ENCODE peak calls at places on chromosome 14, in ten cellular contexts. One of them, this sample, is unnamed.

GRCh38 chr14:94066089-94066676 is 14.8 kb downstream of the DDX24 start:
- DNase-seq in stimulated activated CD4-positive, alpha-beta T cell treated with anti-CD3 and anti-CD28 coated beads, Interleukin-15, amount 100 ng/mL, for 24 hours: no peak
- DNase-seq in HEK293T: no peak
- DNase-seq in NAMALWA: no peak
- DNase-seq in stromal cell of bone marrow: no peak
- DNase-seq in stimulated activated effector memory CD8-positive, alpha-beta T cell treated with anti-CD3 and anti-CD28 coated beads, Interleukin-12 subunit alpha, Interleukin-12 subunit beta, amount 100 ng/mL, for 72 hours: no peak
- DNase-seq in head of caudate nucleus: no peak
- DNase-seq in globus pallidus: no peak
- DNase-seq in GM23338: peak
- DNase-seq in Panc1: no peak
- DNase-seq in this sample: no peak

GRCh38 chr14:81268016-81268416 is 47.3 kb upstream of the GTF2A1 start:
- DNase-seq in stimulated activated CD4-positive, alpha-beta T cell treated with anti-CD3 and anti-CD28 coated beads, Interleukin-15, amount 100 ng/mL, for 24 hours: no peak
- DNase-seq in HEK293T: no peak
- DNase-seq in NAMALWA: no peak
- DNase-seq in stromal cell of bone marrow: no peak
- DNase-seq in stimulated activated effector memory CD8-positive, alpha-beta T cell treated with anti-CD3 and anti-CD28 coated beads, Interleukin-12 subunit alpha, Interleukin-12 subunit beta, amount 100 ng/mL, for 72 hours: no peak
- DNase-seq in head of caudate nucleus: no peak
- DNase-seq in globus pallidus: no peak
- DNase-seq in GM23338: peak
- DNase-seq in Panc1: no peak
- DNase-seq in this sample: peak

GRCh38 chr14:80136358-80136757 is 74.9 kb downstream of the DIO2 start:
- DNase-seq in stimulated activated CD4-positive, alpha-beta T cell treated with anti-CD3 and anti-CD28 coated beads, Interleukin-15, amount 100 ng/mL, for 24 hours: no peak
- DNase-seq in HEK293T: no peak
- DNase-seq in NAMALWA: peak
- DNase-seq in stromal cell of bone marrow: no peak
- DNase-seq in stimulated activated effector memory CD8-positive, alpha-beta T cell treated with anti-CD3 and anti-CD28 coated beads, Interleukin-12 subunit alpha, Interleukin-12 subunit beta, amount 100 ng/mL, for 72 hours: no peak
- DNase-seq in head of caudate nucleus: no peak
- DNase-seq in globus pallidus: no peak
- DNase-seq in GM23338: peak
- DNase-seq in Panc1: no peak
- DNase-seq in this sample: peak

GRCh38 chr14:69559581-69560011 is 15.1 kb downstream of the CCDC177 start:
- DNase-seq in stimulated activated CD4-positive, alpha-beta T cell treated with anti-CD3 and anti-CD28 coated beads, Interleukin-15, amount 100 ng/mL, for 24 hours: no peak
- DNase-seq in HEK293T: no peak
- DNase-seq in NAMALWA: no peak
- DNase-seq in stromal cell of bone marrow: no peak
- DNase-seq in stimulated activated effector memory CD8-positive, alpha-beta T cell treated with anti-CD3 and anti-CD28 coated beads, Interleukin-12 subunit alpha, Interleukin-12 subunit beta, amount 100 ng/mL, for 72 hours: no peak
- DNase-seq in head of caudate nucleus: peak
- DNase-seq in globus pallidus: peak
- DNase-seq in GM23338: no peak
- DNase-seq in Panc1: no peak
- DNase-seq in this sample: no peak

GRCh38 chr14:64221604-64222003 is 72.6 kb downstream of the ESR2 start:
- DNase-seq in stimulated activated CD4-positive, alpha-beta T cell treated with anti-CD3 and anti-CD28 coated beads, Interleukin-15, amount 100 ng/mL, for 24 hours: no peak
- DNase-seq in HEK293T: no peak
- DNase-seq in NAMALWA: no peak
- DNase-seq in stromal cell of bone marrow: no peak
- DNase-seq in stimulated activated effector memory CD8-positive, alpha-beta T cell treated with anti-CD3 and anti-CD28 coated beads, Interleukin-12 subunit alpha, Interleukin-12 subunit beta, amount 100 ng/mL, for 72 hours: no peak
- DNase-seq in head of caudate nucleus: no peak
- DNase-seq in globus pallidus: no peak
- DNase-seq in GM23338: no peak
- DNase-seq in Panc1: no peak
- DNase-seq in this sample: no peak

GRCh38 chr14:65599375-65599774 is 186.8 kb downstream of the FUT8 start:
- DNase-seq in stimulated activated CD4-positive, alpha-beta T cell treated with anti-CD3 and anti-CD28 coated beads, Interleukin-15, amount 100 ng/mL, for 24 hours: no peak
- DNase-seq in HEK293T: no peak
- DNase-seq in NAMALWA: no peak
- DNase-seq in stromal cell of bone marrow: no peak
- DNase-seq in stimulated activated effector memory CD8-positive, alpha-beta T cell treated with anti-CD3 and anti-CD28 coated beads, Interleukin-12 subunit alpha, Interleukin-12 subunit beta, amount 100 ng/mL, for 72 hours: no peak
- DNase-seq in head of caudate nucleus: no peak
- DNase-seq in globus pallidus: no peak
- DNase-seq in GM23338: no peak
- DNase-seq in Panc1: no peak
- DNase-seq in this sample: no peak

GRCh38 chr14:91310620-91311283 is 66.2 kb upstream of the GPR68 start:
- DNase-seq in stimulated activated CD4-positive, alpha-beta T cell treated with anti-CD3 and anti-CD28 coated beads, Interleukin-15, amount 100 ng/mL, for 24 hours: peak
- DNase-seq in HEK293T: no peak
- DNase-seq in NAMALWA: no peak
- DNase-seq in stromal cell of bone marrow: no peak
- DNase-seq in stimulated activated effector memory CD8-positive, alpha-beta T cell treated with anti-CD3 and anti-CD28 coated beads, Interleukin-12 subunit alpha, Interleukin-12 subunit beta, amount 100 ng/mL, for 72 hours: no peak
- DNase-seq in head of caudate nucleus: no peak
- DNase-seq in globus pallidus: no peak
- DNase-seq in GM23338: no peak
- DNase-seq in Panc1: no peak
- DNase-seq in this sample: no peak

GRCh38 chr14:53044486-53044885 is 93.6 kb upstream of the FERMT2 start:
- DNase-seq in stimulated activated CD4-positive, alpha-beta T cell treated with anti-CD3 and anti-CD28 coated beads, Interleukin-15, amount 100 ng/mL, for 24 hours: no peak
- DNase-seq in HEK293T: no peak
- DNase-seq in NAMALWA: no peak
- DNase-seq in stromal cell of bone marrow: peak
- DNase-seq in stimulated activated effector memory CD8-positive, alpha-beta T cell treated with anti-CD3 and anti-CD28 coated beads, Interleukin-12 subunit alpha, Interleukin-12 subunit beta, amount 100 ng/mL, for 72 hours: no peak
- DNase-seq in head of caudate nucleus: no peak
- DNase-seq in globus pallidus: no peak
- DNase-seq in GM23338: no peak
- DNase-seq in Panc1: no peak
- DNase-seq in this sample: no peak

GRCh38 chr14:76760331-76761197 is 704 bp upstream of the VASH1 start:
- DNase-seq in stimulated activated CD4-positive, alpha-beta T cell treated with anti-CD3 and anti-CD28 coated beads, Interleukin-15, amount 100 ng/mL, for 24 hours: no peak
- DNase-seq in HEK293T: no peak
- DNase-seq in NAMALWA: no peak
- DNase-seq in stromal cell of bone marrow: no peak
- DNase-seq in stimulated activated effector memory CD8-positive, alpha-beta T cell treated with anti-CD3 and anti-CD28 coated beads, Interleukin-12 subunit alpha, Interleukin-12 subunit beta, amount 100 ng/mL, for 72 hours: peak
- DNase-seq in head of caudate nucleus: no peak
- DNase-seq in globus pallidus: no peak
- DNase-seq in GM23338: no peak
- DNase-seq in Panc1: no peak
- DNase-seq in this sample: no peak

GRCh38 chr14:89504602-89505320 is 87.7 kb upstream of the FOXN3 start:
- DNase-seq in stimulated activated CD4-positive, alpha-beta T cell treated with anti-CD3 and anti-CD28 coated beads, Interleukin-15, amount 100 ng/mL, for 24 hours: peak
- DNase-seq in HEK293T: no peak
- DNase-seq in NAMALWA: no peak
- DNase-seq in stromal cell of bone marrow: peak
- DNase-seq in stimulated activated effector memory CD8-positive, alpha-beta T cell treated with anti-CD3 and anti-CD28 coated beads, Interleukin-12 subunit alpha, Interleukin-12 subunit beta, amount 100 ng/mL, for 72 hours: peak
- DNase-seq in head of caudate nucleus: no peak
- DNase-seq in globus pallidus: no peak
- DNase-seq in GM23338: no peak
- DNase-seq in Panc1: no peak
- DNase-seq in this sample: peak

GRCh38 chr14:104499784-104500496 is 79.6 kb upstream of the C14orf180 start:
- DNase-seq in stimulated activated CD4-positive, alpha-beta T cell treated with anti-CD3 and anti-CD28 coated beads, Interleukin-15, amount 100 ng/mL, for 24 hours: no peak
- DNase-seq in HEK293T: no peak
- DNase-seq in NAMALWA: no peak
- DNase-seq in stromal cell of bone marrow: no peak
- DNase-seq in stimulated activated effector memory CD8-positive, alpha-beta T cell treated with anti-CD3 and anti-CD28 coated beads, Interleukin-12 subunit alpha, Interleukin-12 subunit beta, amount 100 ng/mL, for 72 hours: no peak
- DNase-seq in head of caudate nucleus: no peak
- DNase-seq in globus pallidus: no peak
- DNase-seq in GM23338: no peak
- DNase-seq in Panc1: no peak
- DNase-seq in this sample: no peak

GRCh38 chr14:102462391-102462790 is 47.2 kb downstream of the ANKRD9 start:
- DNase-seq in stimulated activated CD4-positive, alpha-beta T cell treated with anti-CD3 and anti-CD28 coated beads, Interleukin-15, amount 100 ng/mL, for 24 hours: no peak
- DNase-seq in HEK293T: no peak
- DNase-seq in NAMALWA: no peak
- DNase-seq in stromal cell of bone marrow: no peak
- DNase-seq in stimulated activated effector memory CD8-positive, alpha-beta T cell treated with anti-CD3 and anti-CD28 coated beads, Interleukin-12 subunit alpha, Interleukin-12 subunit beta, amount 100 ng/mL, for 72 hours: no peak
- DNase-seq in head of caudate nucleus: peak
- DNase-seq in globus pallidus: no peak
- DNase-seq in GM23338: no peak
- DNase-seq in Panc1: no peak
- DNase-seq in this sample: no peak

GRCh38 chr14:93978735-93979134 is 2.4 kb upstream of the ASB2 start:
- DNase-seq in stimulated activated CD4-positive, alpha-beta T cell treated with anti-CD3 and anti-CD28 coated beads, Interleukin-15, amount 100 ng/mL, for 24 hours: no peak
- DNase-seq in HEK293T: no peak
- DNase-seq in NAMALWA: no peak
- DNase-seq in stromal cell of bone marrow: no peak
- DNase-seq in stimulated activated effector memory CD8-positive, alpha-beta T cell treated with anti-CD3 and anti-CD28 coated beads, Interleukin-12 subunit alpha, Interleukin-12 subunit beta, amount 100 ng/mL, for 72 hours: no peak
- DNase-seq in head of caudate nucleus: no peak
- DNase-seq in globus pallidus: no peak
- DNase-seq in GM23338: no peak
- DNase-seq in Panc1: no peak
- DNase-seq in this sample: no peak

GRCh38 chr14:94115068-94115591 is 4.6 kb downstream of the IFI27 start:
- DNase-seq in stimulated activated CD4-positive, alpha-beta T cell treated with anti-CD3 and anti-CD28 coated beads, Interleukin-15, amount 100 ng/mL, for 24 hours: no peak
- DNase-seq in HEK293T: no peak
- DNase-seq in NAMALWA: no peak
- DNase-seq in stromal cell of bone marrow: no peak
- DNase-seq in stimulated activated effector memory CD8-positive, alpha-beta T cell treated with anti-CD3 and anti-CD28 coated beads, Interleukin-12 subunit alpha, Interleukin-12 subunit beta, amount 100 ng/mL, for 72 hours: no peak
- DNase-seq in head of caudate nucleus: no peak
- DNase-seq in globus pallidus: no peak
- DNase-seq in GM23338: no peak
- DNase-seq in Panc1: no peak
- DNase-seq in this sample: no peak

GRCh38 chr14:59777006-59777579 is 93.5 kb downstream of the RTN1 start:
- DNase-seq in stimulated activated CD4-positive, alpha-beta T cell treated with anti-CD3 and anti-CD28 coated beads, Interleukin-15, amount 100 ng/mL, for 24 hours: no peak
- DNase-seq in HEK293T: no peak
- DNase-seq in NAMALWA: no peak
- DNase-seq in stromal cell of bone marrow: no peak
- DNase-seq in stimulated activated effector memory CD8-positive, alpha-beta T cell treated with anti-CD3 and anti-CD28 coated beads, Interleukin-12 subunit alpha, Interleukin-12 subunit beta, amount 100 ng/mL, for 72 hours: no peak
- DNase-seq in head of caudate nucleus: no peak
- DNase-seq in globus pallidus: no peak
- DNase-seq in GM23338: no peak
- DNase-seq in Panc1: no peak
- DNase-seq in this sample: no peak

GRCh38 chr14:73059326-73059725 is 992 bp downstream of the RBM25 start:
- DNase-seq in stimulated activated CD4-positive, alpha-beta T cell treated with anti-CD3 and anti-CD28 coated beads, Interleukin-15, amount 100 ng/mL, for 24 hours: no peak
- DNase-seq in HEK293T: no peak
- DNase-seq in NAMALWA: peak
- DNase-seq in stromal cell of bone marrow: peak
- DNase-seq in stimulated activated effector memory CD8-positive, alpha-beta T cell treated with anti-CD3 and anti-CD28 coated beads, Interleukin-12 subunit alpha, Interleukin-12 subunit beta, amount 100 ng/mL, for 72 hours: no peak
- DNase-seq in head of caudate nucleus: no peak
- DNase-seq in globus pallidus: no peak
- DNase-seq in GM23338: no peak
- DNase-seq in Panc1: no peak
- DNase-seq in this sample: no peak

GRCh38 chr14:50000215-50001145 is 107.6 kb downstream of the ARF6 start:
- DNase-seq in stimulated activated CD4-positive, alpha-beta T cell treated with anti-CD3 and anti-CD28 coated beads, Interleukin-15, amount 100 ng/mL, for 24 hours: peak
- DNase-seq in HEK293T: peak
- DNase-seq in NAMALWA: peak
- DNase-seq in stromal cell of bone marrow: peak
- DNase-seq in stimulated activated effector memory CD8-positive, alpha-beta T cell treated with anti-CD3 and anti-CD28 coated beads, Interleukin-12 subunit alpha, Interleukin-12 subunit beta, amount 100 ng/mL, for 72 hours: peak
- DNase-seq in head of caudate nucleus: no peak
- DNase-seq in globus pallidus: peak
- DNase-seq in GM23338: peak
- DNase-seq in Panc1: no peak
- DNase-seq in this sample: peak

GRCh38 chr14:81594012-81594411 is 60.4 kb upstream of the SEL1L start:
- DNase-seq in stimulated activated CD4-positive, alpha-beta T cell treated with anti-CD3 and anti-CD28 coated beads, Interleukin-15, amount 100 ng/mL, for 24 hours: no peak
- DNase-seq in HEK293T: no peak
- DNase-seq in NAMALWA: no peak
- DNase-seq in stromal cell of bone marrow: no peak
- DNase-seq in stimulated activated effector memory CD8-positive, alpha-beta T cell treated with anti-CD3 and anti-CD28 coated beads, Interleukin-12 subunit alpha, Interleukin-12 subunit beta, amount 100 ng/mL, for 72 hours: no peak
- DNase-seq in head of caudate nucleus: peak
- DNase-seq in globus pallidus: peak
- DNase-seq in GM23338: no peak
- DNase-seq in Panc1: no peak
- DNase-seq in this sample: no peak

GRCh38 chr14:52733824-52734223 is 3.9 kb downstream of the STYX start:
- DNase-seq in stimulated activated CD4-positive, alpha-beta T cell treated with anti-CD3 and anti-CD28 coated beads, Interleukin-15, amount 100 ng/mL, for 24 hours: no peak
- DNase-seq in HEK293T: no peak
- DNase-seq in NAMALWA: no peak
- DNase-seq in stromal cell of bone marrow: no peak
- DNase-seq in stimulated activated effector memory CD8-positive, alpha-beta T cell treated with anti-CD3 and anti-CD28 coated beads, Interleukin-12 subunit alpha, Interleukin-12 subunit beta, amount 100 ng/mL, for 72 hours: no peak
- DNase-seq in head of caudate nucleus: no peak
- DNase-seq in globus pallidus: no peak
- DNase-seq in GM23338: no peak
- DNase-seq in Panc1: no peak
- DNase-seq in this sample: no peak

GRCh38 chr14:51473808-51474207 is 177.9 kb upstream of the FRMD6 start:
- DNase-seq in stimulated activated CD4-positive, alpha-beta T cell treated with anti-CD3 and anti-CD28 coated beads, Interleukin-15, amount 100 ng/mL, for 24 hours: no peak
- DNase-seq in HEK293T: no peak
- DNase-seq in NAMALWA: no peak
- DNase-seq in stromal cell of bone marrow: no peak
- DNase-seq in stimulated activated effector memory CD8-positive, alpha-beta T cell treated with anti-CD3 and anti-CD28 coated beads, Interleukin-12 subunit alpha, Interleukin-12 subunit beta, amount 100 ng/mL, for 72 hours: no peak
- DNase-seq in head of caudate nucleus: no peak
- DNase-seq in globus pallidus: no peak
- DNase-seq in GM23338: no peak
- DNase-seq in Panc1: no peak
- DNase-seq in this sample: no peak

GRCh38 chr14:103576371-103577024 is 13.7 kb downstream of the COA8 start:
- DNase-seq in stimulated activated CD4-positive, alpha-beta T cell treated with anti-CD3 and anti-CD28 coated beads, Interleukin-15, amount 100 ng/mL, for 24 hours: no peak
- DNase-seq in HEK293T: peak
- DNase-seq in NAMALWA: no peak
- DNase-seq in stromal cell of bone marrow: peak
- DNase-seq in stimulated activated effector memory CD8-positive, alpha-beta T cell treated with anti-CD3 and anti-CD28 coated beads, Interleukin-12 subunit alpha, Interleukin-12 subunit beta, amount 100 ng/mL, for 72 hours: no peak
- DNase-seq in head of caudate nucleus: peak
- DNase-seq in globus pallidus: peak
- DNase-seq in GM23338: peak
- DNase-seq in Panc1: no peak
- DNase-seq in this sample: no peak

GRCh38 chr14:75048101-75048500 is 3.2 kb downstream of the MLH3 start:
- DNase-seq in stimulated activated CD4-positive, alpha-beta T cell treated with anti-CD3 and anti-CD28 coated beads, Interleukin-15, amount 100 ng/mL, for 24 hours: no peak
- DNase-seq in HEK293T: no peak
- DNase-seq in NAMALWA: no peak
- DNase-seq in stromal cell of bone marrow: no peak
- DNase-seq in stimulated activated effector memory CD8-positive, alpha-beta T cell treated with anti-CD3 and anti-CD28 coated beads, Interleukin-12 subunit alpha, Interleukin-12 subunit beta, amount 100 ng/mL, for 72 hours: no peak
- DNase-seq in head of caudate nucleus: no peak
- DNase-seq in globus pallidus: peak
- DNase-seq in GM23338: no peak
- DNase-seq in Panc1: no peak
- DNase-seq in this sample: no peak